ENCODE peak calls at places on chromosomes 6 and 20, in six cellular contexts. L, W, D, Z, O and B are unnamed samples.
A peak's percentile ranks its signal among the peaks of the same experiment; 100 is the strongest.

GRCh38 chr20:13147071-13147961 is 73.8 kb upstream of the ISM1 start:
- DNase-seq in L (no peak), D (no peak), Z (no peak), W (no peak), O (no peak), B (no peak)

GRCh38 chr20:10708342-10709185 is 34.8 kb upstream of the JAG1 start:
- DNase-seq in Z (no peak), D (no peak), O (no peak), W (peak; percentile 99), L (no peak), B (no peak)

GRCh38 chr6:53154794-53155193 is 6.2 kb upstream of the GCM1 start:
- DNase-seq in O (no peak), Z (no peak), W (no peak), D (no peak), L (no peak), B (no peak)

GRCh38 chr6:170074435-170074834 is 216.4 kb downstream of the DLL1 start:
- DNase-seq in W (no peak), O (no peak), Z (no peak), L (no peak), D (no peak), B (no peak)

GRCh38 chr6:139027620-139028182 is 844 bp upstream of the ABRACL start:
- DNase-seq in O (no peak), L (no peak), W (no peak), Z (no peak), D (peak; percentile 36), B (no peak)

GRCh38 chr6:134446228-134446848 is 128.4 kb upstream of the SGK1 start:
- DNase-seq in Z (no peak), W (no peak), D (no peak), O (no peak), L (no peak), B (no peak)

GRCh38 chr6:29976588-29977424 is 34.5 kb downstream of the HLA-A start:
- DNase-seq in O (peak; percentile 49), Z (peak; percentile 68), W (peak; percentile 77), L (no peak), D (peak; percentile 13), B (peak; percentile 54)

GRCh38 chr6:150857062-150857905 is 8.2 kb upstream of the MTHFD1L start:
- DNase-seq in L (no peak), Z (no peak), O (no peak), D (no peak), W (peak; percentile 15), B (no peak)

GRCh38 chr20:25496968-25497401 is 88.3 kb downstream of the NINL start:
- DNase-seq in W (no peak), D (no peak), L (no peak), O (no peak), Z (no peak), B (no peak)

GRCh38 chr6:19180348-19181073 is 656.7 kb upstream of the ID4 start:
- DNase-seq in W (no peak), O (no peak), D (no peak), L (no peak), Z (no peak), B (no peak)

GRCh38 chr6:87237804-87238203 is 82.4 kb downstream of the ZNF292 start:
- DNase-seq in O (no peak), L (no peak), Z (no peak), W (peak; percentile 9), D (no peak), B (no peak)

GRCh38 chr20:64188682-64189529 is 24.7 kb downstream of the MYT1 start:
- DNase-seq in D (no peak), L (peak; percentile 10), O (no peak), Z (no peak), W (peak; percentile 100), B (no peak)

GRCh38 chr6:43669050-43669921 is 18.3 kb downstream of the MRPS18A start:
- DNase-seq in W (no peak), D (no peak), Z (no peak), L (no peak), O (no peak), B (no peak)

GRCh38 chr6:88008821-88009220 is 38.8 kb upstream of the SPACA1 start:
- DNase-seq in D (no peak), Z (no peak), L (no peak), O (no peak), W (no peak), B (no peak)

GRCh38 chr20:43028470-43028869 is 161.2 kb downstream of the PTPRT start:
- DNase-seq in Z (no peak), D (no peak), W (no peak), L (no peak), O (no peak), B (no peak)

GRCh38 chr20:4898282-4898681 is 103.0 kb downstream of the SLC23A2 start:
- DNase-seq in W (no peak), D (no peak), L (no peak), Z (no peak), O (no peak), B (no peak)

GRCh38 chr6:13765570-13765969 is 48.8 kb downstream of the MCUR1 start:
- DNase-seq in O (no peak), W (no peak), L (no peak), Z (no peak), D (no peak), B (no peak)

GRCh38 chr6:17280138-17280537 is 1.0 kb upstream of the RBM24 start:
- DNase-seq in O (no peak), L (no peak), Z (no peak), D (no peak), W (no peak), B (no peak)

GRCh38 chr6:17276766-17277165 is 4.4 kb upstream of the RBM24 start:
- DNase-seq in D (no peak), Z (no peak), O (no peak), W (no peak), L (no peak), B (no peak)

GRCh38 chr6:17277256-17277655 is 3.9 kb upstream of the RBM24 start:
- DNase-seq in D (no peak), O (no peak), W (no peak), Z (no peak), L (no peak), B (no peak)

GRCh38 chr6:17280552-17281090 is 540 bp upstream of the RBM24 start:
- DNase-seq in W (no peak), D (no peak), Z (no peak), O (peak; percentile 10), L (no peak), B (no peak)

DNA sequence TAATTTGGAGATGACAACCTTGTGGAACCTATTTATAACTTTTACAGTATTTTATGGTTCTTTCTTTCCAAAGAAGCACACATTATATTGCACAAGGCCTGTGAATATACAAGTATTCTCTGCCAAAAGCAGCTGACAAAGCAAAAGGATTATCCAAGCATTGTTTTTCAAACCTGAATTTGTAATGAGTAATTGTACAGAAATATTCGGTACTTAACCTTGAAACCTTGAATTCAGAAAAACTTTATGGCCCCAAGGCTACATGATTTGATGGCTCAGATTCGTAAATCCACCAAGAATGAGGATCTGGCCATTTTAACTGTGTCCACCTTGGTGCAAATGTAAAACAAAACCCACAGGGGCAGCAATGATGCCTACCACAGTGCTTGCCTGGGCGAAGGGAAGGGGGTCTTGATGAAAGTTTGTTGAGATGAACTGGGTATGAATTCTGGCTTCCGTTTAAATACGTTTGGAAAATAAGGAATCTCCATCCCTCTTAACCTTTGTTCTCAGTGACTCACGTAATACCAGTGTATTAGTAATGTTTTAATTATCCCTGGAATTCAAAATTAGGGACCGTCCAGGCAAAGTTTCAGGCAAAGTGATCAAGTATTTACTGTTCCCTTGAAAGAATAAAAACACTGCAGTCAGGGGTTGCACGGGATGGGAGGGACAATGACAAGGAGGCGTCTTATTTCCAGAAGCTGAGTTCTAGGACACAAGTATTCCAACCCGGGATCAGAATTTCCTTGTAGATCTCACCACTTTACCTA is 2.7 kb upstream of the RBM24 start:
- DNase-seq in W (peak; percentile 24), O (no peak), D (no peak), L (no peak), Z (no peak), B (no peak)
- TF ChIP-seq TAF1 in W (no peak), O (no peak), D (no peak), L (no peak), Z (no peak), B (no peak)

DNA sequence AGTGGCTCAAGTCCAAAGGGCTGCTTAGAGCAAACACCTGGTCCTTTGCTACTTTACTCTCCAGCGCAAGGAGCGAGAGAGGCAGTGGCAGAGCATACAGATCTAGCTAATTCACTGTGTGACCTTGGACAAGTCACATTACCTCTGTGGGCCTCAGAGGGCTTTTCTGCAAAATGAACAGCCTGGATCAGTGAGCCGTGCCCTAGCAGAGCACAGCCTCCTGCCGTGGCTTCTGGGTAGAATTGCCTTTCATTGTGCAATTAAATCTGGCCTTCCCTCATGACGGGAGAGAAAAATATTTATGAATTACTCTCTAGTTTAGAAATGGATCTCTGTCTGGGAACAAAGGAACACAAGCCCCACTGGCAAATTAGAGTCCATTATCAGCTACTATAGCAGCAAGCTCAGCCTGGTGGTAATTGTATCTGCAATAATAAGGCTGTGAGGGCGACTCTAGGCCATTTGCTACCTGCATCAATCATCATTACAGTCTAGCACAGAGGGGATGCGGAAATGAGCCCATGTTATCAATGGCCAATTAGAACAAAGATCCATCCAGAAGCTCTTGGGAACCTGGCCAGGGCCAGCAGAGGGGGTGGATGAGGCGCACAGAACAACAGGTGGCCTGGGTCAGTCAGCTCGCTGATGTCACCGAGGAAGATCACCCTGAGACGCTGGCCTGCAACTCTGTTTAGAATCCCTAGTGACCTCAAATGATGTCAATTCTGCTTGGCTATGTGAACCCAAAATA is 114.2 kb upstream of the LY86 start:
- DNase-seq in W (no peak), D (no peak), Z (no peak), L (no peak), O (no peak), B (no peak)
- TF ChIP-seq POLR2A in W (no peak), D (no peak), Z (no peak), L (no peak), O (no peak), B (no peak)

DNA sequence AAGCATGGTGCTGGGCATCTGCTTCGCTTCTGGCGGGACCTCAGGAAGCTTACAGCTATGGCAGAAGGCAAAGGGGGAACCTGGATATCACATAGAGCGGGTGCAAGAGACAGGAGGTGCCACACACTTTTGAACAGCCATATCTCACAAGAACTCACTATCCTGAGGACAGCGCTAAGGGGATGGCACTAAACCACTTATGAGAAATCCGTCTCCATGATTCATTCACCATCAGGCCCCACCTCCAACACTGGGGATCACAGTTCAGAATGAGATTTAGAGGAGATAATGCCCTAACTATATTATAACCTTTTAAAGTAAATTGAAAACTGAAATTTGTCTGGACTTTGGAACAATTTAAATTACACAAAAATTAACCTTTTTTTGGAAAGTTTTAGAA is 37.8 kb upstream of the SUMO4 start:
- DNase-seq in O (no peak), D (no peak), L (no peak), W (no peak), Z (no peak), B (no peak)
- TF ChIP-seq TAF1 in O (no peak), D (no peak), L (no peak), W (no peak), Z (no peak), B (no peak)

DNA sequence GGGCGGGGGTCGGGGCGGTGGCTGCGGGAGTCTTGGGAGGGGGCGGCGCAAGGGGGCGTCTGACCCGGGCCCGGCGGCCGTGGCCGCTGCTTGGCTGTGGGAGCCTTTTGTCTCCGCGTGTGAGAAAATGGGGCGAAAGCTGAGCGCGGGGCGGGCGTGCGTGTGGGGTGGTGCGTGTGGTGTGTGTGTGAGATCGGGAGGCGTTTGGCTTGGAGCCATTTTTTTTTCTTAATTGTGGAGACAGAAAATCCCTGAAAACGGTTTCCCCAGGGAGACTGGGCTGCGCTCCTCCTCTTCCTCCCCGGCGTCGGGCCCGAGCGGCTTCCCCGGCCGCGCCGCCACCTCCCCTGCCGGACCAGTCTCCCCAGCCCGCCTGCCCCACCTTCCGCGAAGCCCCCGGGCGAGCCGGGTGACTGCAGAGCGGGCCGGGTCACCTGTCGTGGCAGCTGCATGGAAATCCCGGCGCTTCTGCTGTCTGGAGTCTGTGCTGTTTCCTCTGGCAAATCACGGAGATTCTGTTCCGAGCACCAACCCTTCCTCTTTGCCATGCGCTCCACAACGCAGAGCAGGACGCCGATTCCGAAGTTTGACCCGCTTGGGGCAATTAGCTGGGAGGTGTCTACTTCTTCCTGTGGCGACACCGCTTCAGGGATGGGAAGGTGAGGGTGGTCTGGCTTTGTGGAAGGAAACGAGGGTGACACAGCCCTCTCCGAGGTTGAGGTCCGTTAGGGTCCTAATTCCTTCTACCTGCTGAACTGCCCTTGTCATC is 64.5 kb downstream of the GTF2H5 start:
- DNase-seq in O (peak; percentile 50), D (no peak), L (no peak), W (peak; percentile 42), Z (peak; percentile 71), B (peak; percentile 61)
- TF ChIP-seq POLR2A in O (no peak), D (no peak), L (no peak), W (no peak), Z (peak; percentile 44), B (no peak)